ENCODE peak calls at places on chromosome 20, in four cellular contexts. X is A549, R is nucleus accumbens, G is sigmoid colon. P is an unnamed sample.
A peak's percentile ranks its signal among the peaks of the same experiment; 100 is the strongest.

GRCh38 chr20:41175727-41176330 is 38.5 kb downstream of the PLCG1 start:
- DNase-seq in X (no peak), R (no peak), G (no peak), P (no peak)

GRCh38 chr20:20293986-20294385 is 73.9 kb upstream of the INSM1 start:
- DNase-seq in G (no peak), R (no peak), X (no peak), P (no peak)

GRCh38 chr20:59794555-59794954 is 138.9 kb downstream of the SYCP2 start:
- DNase-seq in G (no peak), R (no peak), X (no peak), P (no peak)

GRCh38 chr20:20237093-20237959 is 130.6 kb upstream of the INSM1 start:
- DNase-seq in R (peak; percentile 5), X (peak; percentile 40), G (no peak), P (peak; percentile 13)

GRCh38 chr20:64119681-64120341 is 12.4 kb upstream of the NPBWR2 start:
- DNase-seq in G (peak; percentile 57), X (no peak), R (no peak), P (no peak)

GRCh38 chr20:21780528-21780927 is 75.1 kb downstream of the PAX1 start:
- DNase-seq in G (no peak), X (no peak), R (no peak), P (no peak)

GRCh38 chr20:1623501-1624250 is 3.9 kb upstream of the SIRPB1 start:
- DNase-seq in X (no peak), G (no peak), R (no peak), P (no peak)

GRCh38 chr20:47210470-47210869 is 146.0 kb downstream of the ZMYND8 start:
- DNase-seq in R (no peak), X (no peak), G (no peak), P (no peak)

GRCh38 chr20:44571367-44571766 is 11.0 kb upstream of the PKIG start:
- DNase-seq in X (no peak), R (no peak), G (no peak), P (no peak)

GRCh38 chr20:63536997-63537524 is at the start of gene PTK6:
- DNase-seq in R (no peak), G (no peak), X (peak; percentile 70), P (peak; percentile 90)

GRCh38 chr20:61736001-61736635 is 329.6 kb downstream of the TAF4 start:
- DNase-seq in R (no peak), X (no peak), G (no peak), P (no peak)

GRCh38 chr20:63873477-63873971 is 8.5 kb downstream of the TPD52L2 start:
- DNase-seq in X (peak; percentile 43), R (no peak), G (peak; percentile 82), P (no peak)

P was measured in Calu3.